ENCODE peak calls at places on chromosomes 6 and 20, in four cellular contexts. E is H1, W is K562, Z is WTC11. H is an unnamed sample.

GRCh38 chr6:166500246-166500645 is 86.2 kb downstream of the RAMACL start:
- DNase-seq in E (no peak), W (no peak), Z (no peak), H (peak; percentile 91)

GRCh38 chr20:4876731-4877130 is 124.6 kb downstream of the SLC23A2 start:
- DNase-seq in E (no peak), W (no peak), Z (no peak), H (no peak)

GRCh38 chr6:37845930-37846329 is 26.4 kb downstream of the ZFAND3 start:
- DNase-seq in E (no peak), W (no peak), Z (no peak), H (no peak)

GRCh38 chr20:1212607-1213396 is 9.5 kb downstream of the C20orf202 start:
- DNase-seq in E (peak; percentile 53), W (peak; percentile 61), Z (peak; percentile 80), H (peak; percentile 74)

GRCh38 chr6:55293116-55293515 is 34.2 kb upstream of the GFRAL start:
- DNase-seq in E (no peak), W (peak; percentile 5), Z (no peak), H (no peak)

GRCh38 chr6:107440935-107441334 is 18.4 kb downstream of the PDSS2 start:
- DNase-seq in E (no peak), W (no peak), Z (no peak), H (no peak)

GRCh38 chr6:99603421-99604160 is 3.0 kb upstream of the PRDM13 start:
- DNase-seq in E (no peak), W (peak; percentile 57), Z (peak; percentile 84), H (peak; percentile 65)

GRCh38 chr6:35461270-35461669 is 6.9 kb upstream of the RPL10A start:
- DNase-seq in E (no peak), W (no peak), Z (no peak), H (no peak)

GRCh38 chr6:136654086-136654485 is 103.9 kb upstream of the MAP7 start:
- DNase-seq in E (no peak), W (no peak), Z (no peak), H (no peak)

GRCh38 chr6:21026576-21027273 is 492.5 kb downstream of the CDKAL1 start:
- DNase-seq in E (no peak), W (no peak), Z (no peak), H (no peak)

GRCh38 chr6:45493761-45494160 is 116.0 kb upstream of the SUPT3H start:
- DNase-seq in E (no peak), W (no peak), Z (no peak), H (no peak)

GRCh38 chr20:45419188-45420091 is 3.5 kb downstream of the PIGT start:
- DNase-seq in E (no peak), W (no peak), Z (no peak), H (no peak)

GRCh38 chr6:112225691-112226090 is 28.7 kb downstream of the LAMA4 start:
- DNase-seq in E (no peak), W (no peak), Z (no peak), H (no peak)

GRCh38 chr6:112224088-112224487 is 30.3 kb downstream of the LAMA4 start:
- DNase-seq in E (no peak), W (no peak), Z (no peak), H (no peak)

GRCh38 chr6:112221561-112221960 is 32.8 kb downstream of the LAMA4 start:
- DNase-seq in E (no peak), W (no peak), Z (no peak), H (no peak)

GRCh38 chr6:112223070-112223861 is 31.1 kb downstream of the LAMA4 start:
- DNase-seq in E (no peak), W (no peak), Z (no peak), H (no peak)

DNA sequence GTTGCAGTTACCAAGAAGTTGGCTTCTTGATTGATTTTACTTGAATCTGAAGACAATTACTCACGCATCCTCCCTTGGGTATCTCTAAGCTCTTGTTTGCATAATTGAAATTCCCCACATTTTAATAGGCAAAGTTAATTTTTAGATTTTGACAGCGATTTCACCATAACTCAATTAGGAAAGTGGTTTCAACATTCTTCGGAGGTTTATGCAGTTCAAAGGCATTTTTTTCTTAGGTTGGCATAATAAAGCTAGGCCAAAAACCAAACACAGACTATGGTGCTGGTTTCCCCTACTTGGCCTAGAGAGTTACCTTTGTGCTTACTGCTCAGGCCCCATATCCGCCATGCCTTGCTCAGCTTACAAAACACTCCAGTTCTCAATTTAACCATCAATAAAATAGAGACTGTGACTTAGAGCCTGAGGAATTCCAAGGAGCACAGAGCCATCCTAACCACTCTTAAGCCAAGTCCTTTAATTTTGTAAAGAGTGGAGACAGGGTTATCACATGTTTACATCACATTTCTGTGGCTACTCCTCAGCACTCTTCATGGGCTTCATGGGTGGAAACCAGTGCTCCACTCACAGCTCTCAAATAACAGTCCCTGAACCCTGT is 32.1 kb downstream of the LAMA4 start:
- DNase-seq in E (no peak), W (no peak), Z (no peak), H (no peak)
- TF ChIP-seq TEAD4 in E (no peak), W (no peak), Z (no peak), H (peak; percentile 79)

GRCh38 chr6:52724406-52725121 is 38.7 kb downstream of the GSTA2 start:
- DNase-seq in E (peak; percentile 10), W (peak; percentile 61), Z (peak; percentile 75), H (peak; percentile 61)
- TF ChIP-seq TEAD4 in E (no peak), W (no peak), Z (no peak), H (no peak)

GRCh38 chr6:119602215-119603178 is 252.9 kb upstream of the MAN1A1 start:
- DNase-seq in E (no peak), W (no peak), Z (no peak), H (no peak)
- TF ChIP-seq TEAD4 in E (no peak), W (no peak), Z (no peak), H (no peak)

DNA sequence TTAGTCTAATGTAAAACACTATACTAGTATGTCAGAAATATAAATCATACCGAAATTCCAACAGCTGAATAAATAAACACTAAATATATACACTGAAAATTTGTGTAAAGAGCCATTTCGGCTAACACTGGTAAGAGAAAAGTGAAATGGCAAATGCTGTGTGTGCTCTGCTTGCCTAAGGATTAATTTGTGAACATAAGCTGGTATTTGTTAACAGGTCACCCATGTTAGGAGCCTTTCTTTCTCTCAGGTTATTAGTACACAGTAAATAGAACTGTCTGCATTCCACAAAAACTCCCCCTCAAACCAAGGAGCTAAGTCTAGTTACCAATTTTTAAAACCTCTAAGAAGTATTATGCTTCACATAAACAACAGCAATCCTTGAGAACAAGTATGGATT is 27.0 kb downstream of the ELOVL5 start:
- DNase-seq in E (no peak), W (no peak), Z (no peak), H (no peak)
- TF ChIP-seq TEAD4 in E (no peak), W (no peak), Z (no peak), H (no peak)

GRCh38 chr6:16430661-16431089 is 192.3 kb downstream of the GMPR start:
- DNase-seq in E (no peak), W (no peak), Z (no peak), H (no peak)
- TF ChIP-seq TEAD4 in E (no peak), W (no peak), Z (no peak), H (no peak)